ENCODE peak calls at places on chromosome 14, in ten cellular contexts. L is left cardiac atrium, H is Kasumi-1, O is non-pigmented ciliary epithelial cell, T is omental fat pad, I is body of pancreas, Q is GDM1, U is A549, B is NCI-H1417 treated with DMSO at 0.1 percent for 48 hours, E is NCI-H1105 treated with DMSO at 0.1 percent for 48 hours. P is an unnamed sample.

GRCh38 chr14:94340533-94340932 is 17.4 kb upstream of the SERPINA6 start:
- DNase-seq in L (no peak), H (no peak), O (no peak), T (no peak), I (no peak), Q (no peak), U (no peak), B (no peak), E (no peak), P (no peak)

GRCh38 chr14:95652171-95652570 is 34.1 kb upstream of the TCL1B start:
- DNase-seq in L (no peak), H (no peak), O (no peak), T (no peak), I (no peak), Q (no peak), U (no peak), B (no peak), E (no peak), P (no peak)

GRCh38 chr14:81206115-81206514 is 14.6 kb downstream of the GTF2A1 start:
- DNase-seq in L (no peak), H (no peak), O (no peak), T (no peak), I (no peak), Q (no peak), U (no peak), B (no peak), E (no peak), P (no peak)

GRCh38 chr14:80507292-80507869 is 296.1 kb upstream of the DIO2 start:
- DNase-seq in L (no peak), H (no peak), O (no peak), T (no peak), I (no peak), Q (no peak), U (no peak), B (no peak), E (no peak), P (no peak)

GRCh38 chr14:103905861-103906456 is 22.3 kb upstream of the TDRD9 start:
- DNase-seq in L (no peak), H (no peak), O (no peak), T (no peak), I (no peak), Q (peak; percentile 50), U (no peak), B (no peak), E (no peak), P (no peak)

GRCh38 chr14:103216857-103217256 is 93.6 kb downstream of the TNFAIP2 start:
- DNase-seq in L (no peak), H (no peak), O (no peak), T (no peak), I (no peak), Q (no peak), U (no peak), B (no peak), E (no peak), P (no peak)

GRCh38 chr14:23071975-23072539 is 14.7 kb upstream of the CDH24 start:
- DNase-seq in L (no peak), H (no peak), O (no peak), T (no peak), I (no peak), Q (no peak), U (no peak), B (no peak), E (no peak), P (no peak)

GRCh38 chr14:52919971-52920370 is 30.9 kb downstream of the FERMT2 start:
- DNase-seq in L (no peak), H (no peak), O (no peak), T (no peak), I (no peak), Q (no peak), U (no peak), B (no peak), E (no peak), P (no peak)

GRCh38 chr14:48805315-48805714 is 780.9 kb downstream of the RPS29 start:
- DNase-seq in L (no peak), H (no peak), O (no peak), T (no peak), I (no peak), Q (no peak), U (no peak), B (no peak), E (no peak), P (no peak)

GRCh38 chr14:37985826-37986470 is 221.8 kb upstream of the SSTR1 start:
- DNase-seq in L (peak; percentile 33), H (peak; percentile 50), O (peak; percentile 10), T (no peak), I (peak; percentile 51), Q (no peak), U (no peak), B (no peak), E (peak; percentile 30), P (no peak)

GRCh38 chr14:51453869-51454268 is 197.8 kb upstream of the FRMD6 start:
- DNase-seq in L (no peak), H (no peak), O (no peak), T (no peak), I (no peak), Q (no peak), U (no peak), B (no peak), E (no peak), P (no peak)

GRCh38 chr14:54316652-54317051 is 80.2 kb upstream of the CDKN3 start:
- DNase-seq in L (no peak), H (no peak), O (no peak), T (no peak), I (no peak), Q (no peak), U (no peak), B (no peak), E (no peak), P (no peak)

GRCh38 chr14:68363841-68364711 is 428.8 kb downstream of the ZFP36L1 start:
- DNase-seq in L (peak; percentile 42), H (no peak), O (no peak), T (no peak), I (peak; percentile 61), Q (no peak), U (no peak), B (no peak), E (no peak), P (no peak)

GRCh38 chr14:34078117-34078743 is 127.4 kb upstream of the EGLN3 start:
- DNase-seq in L (no peak), H (peak; percentile 47), O (peak; percentile 44), T (no peak), I (peak; percentile 34), Q (peak; percentile 90), U (peak; percentile 53), B (no peak), E (no peak), P (peak; percentile 30)

GRCh38 chr14:93395227-93395626 is 35.5 kb upstream of the UNC79 start:
- DNase-seq in L (no peak), H (peak; percentile 94), O (no peak), T (no peak), I (peak; percentile 7), Q (peak; percentile 77), U (no peak), B (no peak), E (no peak), P (peak; percentile 49)

GRCh38 chr14:74683406-74683805 is 29.5 kb downstream of the AREL1 start:
- DNase-seq in L (no peak), H (peak; percentile 63), O (no peak), T (no peak), I (no peak), Q (no peak), U (no peak), B (no peak), E (no peak), P (peak; percentile 64)

GRCh38 chr14:104893435-104894207 is 28.6 kb downstream of the CEP170B start:
- DNase-seq in L (peak; percentile 22), H (no peak), O (no peak), T (no peak), I (no peak), Q (no peak), U (no peak), B (no peak), E (no peak), P (no peak)

GRCh38 chr14:39276005-39276404 is 42.3 kb downstream of the MIA2 start:
- DNase-seq in L (no peak), H (no peak), O (no peak), T (no peak), I (no peak), Q (no peak), U (no peak), B (no peak), E (no peak), P (no peak)

P was measured in GF-D8.